ENCODE peak calls at places on chromosomes 5 and 9, in six cellular contexts. H is endothelial cell; I is naive thymus-derived CD8-positive, alpha-beta T cell; Y is HFFc6; M is NCI-H2081; Q is H54. A is an unnamed sample.

GRCh38 chr5:65483474-65484346 is 2.0 kb upstream of the ADAMTS6 start:
- DNase-seq in H (no peak), I (no peak), Y (peak; percentile 82), M (peak; percentile 46), Q (no peak), A (peak; percentile 32)

GRCh38 chr5:1515921-1516571 is 7.7 kb downstream of the LPCAT1 start:
- DNase-seq in H (no peak), I (no peak), Y (peak; percentile 32), M (no peak), Q (peak; percentile 71), A (peak; percentile 98)

GRCh38 chr5:90056911-90057705 is 352.4 kb downstream of the CETN3 start:
- DNase-seq in H (no peak), I (no peak), Y (no peak), M (no peak), Q (no peak), A (no peak)

GRCh38 chr5:39656600-39656999 is 231.8 kb upstream of the DAB2 start:
- DNase-seq in H (no peak), I (no peak), Y (no peak), M (no peak), Q (no peak), A (no peak)

GRCh38 chr5:18745988-18746615 is 1111.8 kb downstream of the TAF11L14 start:
- DNase-seq in H (no peak), I (peak; percentile 40), Y (no peak), M (peak; percentile 63), Q (no peak), A (peak; percentile 98)

GRCh38 chr9:34562136-34562745 is 27.3 kb downstream of the CNTFR start:
- DNase-seq in H (no peak), I (no peak), Y (no peak), M (no peak), Q (no peak), A (no peak)

GRCh38 chr9:86700601-86701000 is 246.7 kb downstream of the GAS1 start:
- DNase-seq in H (no peak), I (no peak), Y (no peak), M (no peak), Q (no peak), A (no peak)

GRCh38 chr9:19510907-19511306 is 102.1 kb downstream of the ACER2 start:
- DNase-seq in H (no peak), I (no peak), Y (no peak), M (no peak), Q (no peak), A (no peak)

GRCh38 chr9:130927338-130927737 is 11.7 kb downstream of the FIBCD1 start:
- DNase-seq in H (no peak), I (no peak), Y (peak; percentile 26), M (peak; percentile 14), Q (no peak), A (peak; percentile 70)

GRCh38 chr9:655875-656274 is 185.6 kb upstream of the DMRT1 start:
- DNase-seq in H (no peak), I (no peak), Y (no peak), M (no peak), Q (no peak), A (no peak)

GRCh38 chr9:70455993-70456704 is 41.7 kb upstream of the KLF9 start:
- DNase-seq in H (no peak), I (no peak), Y (no peak), M (no peak), Q (no peak), A (no peak)

GRCh38 chr9:117096138-117096537 is 318.7 kb downstream of the ASTN2 start:
- DNase-seq in H (no peak), I (no peak), Y (no peak), M (no peak), Q (no peak), A (no peak)

GRCh38 chr5:1246711-1247431 is 21.7 kb downstream of the SLC6A18 start:
- DNase-seq in H (peak; percentile 76), I (no peak), Y (no peak), M (no peak), Q (no peak), A (no peak)

GRCh38 chr9:89079421-89079820 is 88.2 kb downstream of the S1PR3 start:
- DNase-seq in H (no peak), I (no peak), Y (no peak), M (no peak), Q (no peak), A (no peak)

GRCh38 chr9:98380065-98380681 is 124.7 kb upstream of the TBC1D2 start:
- DNase-seq in H (peak; percentile 39), I (no peak), Y (peak; percentile 37), M (no peak), Q (peak; percentile 91), A (peak; percentile 77)

GRCh38 chr5:135242021-135242480 is 157.0 kb downstream of the MACROH2A1 start:
- DNase-seq in H (no peak), I (no peak), Y (peak; percentile 71), M (no peak), Q (peak; percentile 70), A (peak; percentile 77)

GRCh38 chr5:53779541-53779981 is 219.1 kb downstream of the NDUFS4 start:
- DNase-seq in H (peak; percentile 22), I (no peak), Y (peak; percentile 20), M (no peak), Q (peak; percentile 23), A (no peak)

GRCh38 chr5:40736103-40736875 is 19.5 kb downstream of the TTC33 start:
- DNase-seq in H (peak; percentile 20), I (no peak), Y (peak; percentile 72), M (peak; percentile 53), Q (peak; percentile 38), A (peak; percentile 56)

GRCh38 chr5:56175465-56175864 is 57.7 kb downstream of the ANKRD55 start:
- DNase-seq in H (no peak), I (no peak), Y (peak; percentile 38), M (no peak), Q (peak; percentile 26), A (peak; percentile 29)

GRCh38 chr5:172860520-172861443 is 26.7 kb downstream of the ERGIC1 start:
- DNase-seq in H (no peak), I (no peak), Y (no peak), M (no peak), Q (peak; percentile 50), A (peak; percentile 88)

GRCh38 chr5:150438873-150439546 is 10.5 kb downstream of the RPS14 start:
- DNase-seq in H (peak; percentile 39), I (no peak), Y (peak; percentile 28), M (no peak), Q (peak; percentile 50), A (no peak)

GRCh38 chr5:68710514-68710913 is 383.3 kb upstream of the SLC30A5 start:
- DNase-seq in H (no peak), I (no peak), Y (no peak), M (no peak), Q (no peak), A (no peak)

GRCh38 chr5:105929865-105930264 is 1740.9 kb downstream of the EFNA5 start:
- DNase-seq in H (no peak), I (no peak), Y (no peak), M (no peak), Q (no peak), A (no peak)

A was measured in RCC 7860.